ENCODE peak calls at places on chromosomes 12 and 14, in eight cellular contexts. K, W, X, U, O, R, A and Y are unnamed samples.
A peak's percentile ranks its signal among the peaks of the same experiment; 100 is the strongest.

GRCh38 chr12:49748306-49748705 is 6.9 kb downstream of the TMBIM6 start:
- DNase-seq in X (no peak), K (no peak), W (no peak), R (no peak), O (no peak), A (peak; percentile 45), U (no peak), Y (no peak)

GRCh38 chr12:11962795-11963347 is 107.9 kb upstream of the BCL2L14 start:
- DNase-seq in R (no peak), A (no peak), O (no peak), W (no peak), X (no peak), K (no peak), U (no peak), Y (no peak)

GRCh38 chr12:104751024-104751570 is 207.0 kb downstream of the SLC41A2 start:
- DNase-seq in A (no peak), O (no peak), R (no peak), W (no peak), U (no peak), K (no peak), X (no peak), Y (no peak)

GRCh38 chr12:70365648-70366518 is at the start of gene KCNMB4:
- DNase-seq in X (peak; percentile 20), W (peak; percentile 68), A (peak; percentile 40), K (peak; percentile 16), R (peak; percentile 77), U (peak; percentile 9), O (peak; percentile 55), Y (no peak)

GRCh38 chr12:32106153-32106516 is 512 bp upstream of the BICD1 start:
- DNase-seq in O (peak; percentile 5), K (no peak), W (peak; percentile 4), U (no peak), R (no peak), X (no peak), A (no peak), Y (no peak)

GRCh38 chr14:99603965-99604765 is at the start of gene CCDC85C:
- DNase-seq in W (peak; percentile 93), R (peak; percentile 92), K (peak; percentile 91), A (peak; percentile 94), O (peak; percentile 93), U (peak; percentile 91), X (peak; percentile 92), Y (peak; percentile 72)

GRCh38 chr14:77746064-77746463 is 14.9 kb downstream of the SNW1 start:
- DNase-seq in O (no peak), W (no peak), A (no peak), X (no peak), U (no peak), R (no peak), K (no peak), Y (no peak)

GRCh38 chr12:9687228-9687627 is 17.7 kb downstream of the CLEC2D start:
- DNase-seq in R (no peak), U (no peak), O (no peak), X (no peak), W (no peak), A (peak; percentile 18), K (peak; percentile 64), Y (no peak)

GRCh38 chr14:64113279-64113678 is 180.9 kb downstream of the ESR2 start:
- DNase-seq in R (no peak), O (no peak), U (no peak), W (no peak), K (no peak), X (peak; percentile 24), A (no peak), Y (no peak)

GRCh38 chr14:34365309-34365915 is 96.6 kb downstream of the SPTSSA start:
- DNase-seq in K (peak; percentile 34), W (no peak), A (no peak), O (no peak), X (no peak), R (no peak), U (peak; percentile 61), Y (no peak)

GRCh38 chr14:71923471-71923870 is 8.8 kb upstream of the RGS6 start:
- DNase-seq in U (no peak), R (no peak), X (no peak), O (no peak), A (no peak), W (no peak), K (no peak), Y (no peak)